ENCODE peak calls at places on chromosomes 2 and 18, in six cellular contexts. N, S, P, R, A and B are unnamed samples.

GRCh38 chr2:70947556-70948184 is 12.0 kb downstream of the ATP6V1B1 start:
- DNase-seq in P (no peak), A (peak), R (no peak), S (peak), N (peak), B (no peak)

GRCh38 chr2:85790499-85790898 is 36.7 kb downstream of the ATOH8 start:
- DNase-seq in N (no peak), P (no peak), S (no peak), A (no peak), R (no peak), B (no peak)

GRCh38 chr2:1633936-1634587 is 110.3 kb downstream of the PXDN start:
- DNase-seq in R (peak), A (no peak), S (no peak), P (no peak), N (no peak), B (no peak)

GRCh38 chr18:53796042-53796729 is 428.3 kb downstream of the MBD2 start:
- DNase-seq in N (peak), A (peak), P (no peak), S (peak), R (no peak), B (peak)

GRCh38 chr2:109322111-109322510 is 193.1 kb downstream of the SH3RF3 start:
- DNase-seq in A (peak), N (peak), R (peak), P (no peak), S (peak), B (peak)

GRCh38 chr2:31233216-31233615 is 736 bp upstream of the EHD3 start:
- DNase-seq in P (no peak), N (no peak), S (no peak), R (no peak), A (no peak), B (no peak)

GRCh38 chr18:35289293-35290069 is 548 bp downstream of the ZSCAN30 start:
- DNase-seq in N (peak), A (peak), S (no peak), P (peak), R (peak), B (no peak)

GRCh38 chr18:79049506-79049905 is 19.7 kb upstream of the ATP9B start:
- DNase-seq in A (no peak), R (no peak), P (no peak), N (no peak), S (no peak), B (no peak)

GRCh38 chr2:177279847-177280246 is 15.3 kb upstream of the NFE2L2 start:
- DNase-seq in R (no peak), S (no peak), P (no peak), A (no peak), N (no peak), B (no peak)

GRCh38 chr18:53056064-53056463 is 716.1 kb downstream of the DCC start:
- DNase-seq in S (no peak), A (no peak), N (no peak), R (peak), P (no peak), B (no peak)

GRCh38 chr2:221197223-221197622 is 374.9 kb downstream of the EPHA4 start:
- DNase-seq in R (no peak), N (no peak), A (no peak), S (no peak), P (no peak), B (no peak)

GRCh38 chr2:26581266-26581990 is 59.7 kb downstream of the CIB4 start:
- DNase-seq in S (no peak), N (no peak), A (no peak), R (no peak), P (no peak), B (no peak)

GRCh38 chr2:45691152-45691551 is 39.7 kb downstream of the PRKCE start:
- DNase-seq in A (no peak), N (no peak), P (no peak), S (no peak), R (peak), B (no peak)

GRCh38 chr2:217996345-217996744 is 6.5 kb downstream of the TNS1 start:
- DNase-seq in N (peak), A (peak), S (peak), R (no peak), P (no peak), B (no peak)

GRCh38 chr18:36186461-36187137 is 698 bp upstream of the MOCOS start:
- DNase-seq in R (peak), P (no peak), S (no peak), N (peak), A (peak), B (no peak)

GRCh38 chr18:22643731-22644130 is 226.0 kb upstream of the CTAGE1 start:
- DNase-seq in N (peak), A (no peak), S (no peak), R (no peak), P (no peak), B (peak)

GRCh38 chr2:172662099-172662498 is 73.5 kb upstream of the RAPGEF4 start:
- DNase-seq in S (no peak), N (no peak), R (no peak), P (no peak), A (no peak), B (no peak)

GRCh38 chr2:195458936-195459335 is 198.1 kb upstream of the SLC39A10 start:
- DNase-seq in S (no peak), N (peak), R (no peak), A (no peak), P (no peak), B (no peak)